ENCODE peak calls at places on chromosome 14, in five cellular contexts. J is GM23338, R is GM12878, V is SK-N-SH, I is HCT116. P is an unnamed sample.
A peak's percentile ranks its signal among the peaks of the same experiment; 100 is the strongest.

GRCh38 chr14:91870001-91870400 is 2.7 kb upstream of the TC2N start:
- DNase-seq in R (no peak), J (no peak), I (no peak), V (no peak), P (no peak)

GRCh38 chr14:30016025-30016424 is 88.4 kb upstream of the PRKD1 start:
- DNase-seq in I (no peak), R (no peak), V (no peak), J (no peak), P (no peak)

GRCh38 chr14:89445252-89445973 is 28.4 kb upstream of the FOXN3 start:
- DNase-seq in R (no peak), J (no peak), I (no peak), V (no peak), P (no peak)

GRCh38 chr14:90587252-90587910 is 190.6 kb downstream of the CALM1 start:
- DNase-seq in J (no peak), V (no peak), R (no peak), I (no peak), P (no peak)

GRCh38 chr14:104441275-104442106 is 138.1 kb upstream of the C14orf180 start:
- DNase-seq in I (no peak), V (peak; percentile 29), J (no peak), R (no peak), P (no peak)

GRCh38 chr14:58476320-58476719 is 48.8 kb downstream of the KIAA0586 start:
- DNase-seq in R (no peak), V (no peak), I (no peak), J (no peak), P (no peak)

GRCh38 chr14:91888641-91889476 is 21.5 kb upstream of the TC2N start:
- DNase-seq in I (no peak), V (no peak), R (no peak), J (no peak), P (no peak)

GRCh38 chr14:33014710-33015109 is 76.0 kb downstream of the NPAS3 start:
- DNase-seq in R (no peak), V (no peak), J (peak; percentile 2), I (no peak), P (no peak)

GRCh38 chr14:50839048-50839447 is 8.1 kb upstream of the NIN start:
- DNase-seq in V (no peak), I (no peak), R (no peak), J (no peak), P (no peak)

GRCh38 chr14:53193193-53193592 is 40.1 kb upstream of the DDHD1 start:
- DNase-seq in R (no peak), J (no peak), V (no peak), I (no peak), P (no peak)

GRCh38 chr14:96304956-96305355 is 48.9 kb downstream of the BDKRB1 start:
- DNase-seq in R (no peak), J (peak; percentile 81), I (peak; percentile 4), V (no peak), P (no peak)

GRCh38 chr14:100734031-100734990 is 7.6 kb downstream of the DLK1 start:
- DNase-seq in I (no peak), V (peak; percentile 28), J (no peak), R (no peak), P (no peak)

GRCh38 chr14:101219896-101220703 is 316.6 kb upstream of the RTL1 start:
- DNase-seq in R (no peak), J (no peak), I (no peak), V (no peak), P (no peak)

GRCh38 chr14:104388011-104388521 is 191.5 kb upstream of the C14orf180 start:
- DNase-seq in I (no peak), J (no peak), V (no peak), R (no peak), P (no peak)

GRCh38 chr14:51865953-51866747 is 5.7 kb downstream of the GNG2 start:
- DNase-seq in I (no peak), R (no peak), J (peak; percentile 51), V (no peak), P (no peak)

GRCh38 chr14:71931492-71932228 is 569 bp upstream of the RGS6 start:
- DNase-seq in V (peak; percentile 16), R (no peak), I (no peak), J (no peak), P (no peak)

GRCh38 chr14:51643137-51643536 is 8.6 kb upstream of the FRMD6 start:
- DNase-seq in R (no peak), J (no peak), V (no peak), I (no peak), P (no peak)

GRCh38 chr14:81243499-81243898 is 22.7 kb upstream of the GTF2A1 start:
- DNase-seq in J (no peak), R (no peak), I (no peak), V (no peak), P (no peak)

GRCh38 chr14:94041551-94042346 is 15.6 kb downstream of the OTUB2 start:
- DNase-seq in I (no peak), J (no peak), V (no peak), R (no peak), P (no peak)

GRCh38 chr14:58812050-58812690 is 174.4 kb downstream of the DACT1 start:
- DNase-seq in V (peak; percentile 59), J (no peak), R (no peak), I (no peak), P (no peak)

GRCh38 chr14:59695198-59695597 is 118.6 kb upstream of the CCDC175 start:
- DNase-seq in R (no peak), J (no peak), I (no peak), V (no peak), P (no peak)

GRCh38 chr14:91387135-91387849 is 30.3 kb downstream of the CCDC88C start:
- DNase-seq in J (no peak), I (no peak), V (no peak), R (no peak), P (no peak)

GRCh38 chr14:36767603-36768281 is 106.1 kb downstream of the PAX9 start:
- DNase-seq in R (no peak), J (peak; percentile 62), V (no peak), I (no peak), P (no peak)

GRCh38 chr14:96587823-96588385 is 85.7 kb downstream of the PAPOLA start:
- DNase-seq in R (no peak), J (no peak), I (no peak), V (no peak), P (no peak)

GRCh38 chr14:68939893-68940613 is 39.0 kb downstream of the ACTN1 start:
- DNase-seq in J (peak; percentile 44), I (no peak), R (no peak), V (peak; percentile 51), P (peak; percentile 98)

GRCh38 chr14:45185110-45185814 is 49.5 kb downstream of the FANCM start:
- DNase-seq in V (no peak), J (no peak), R (no peak), I (no peak), P (no peak)

GRCh38 chr14:91252901-91253794 is 8.6 kb upstream of the GPR68 start:
- DNase-seq in R (no peak), J (peak; percentile 88), I (no peak), V (peak; percentile 79), P (no peak)

GRCh38 chr14:61460853-61461611 is 139.7 kb downstream of the PRKCH start:
- DNase-seq in R (no peak), V (no peak), J (no peak), I (no peak), P (peak; percentile 60)

GRCh38 chr14:63933701-63934100 is 80.9 kb downstream of the SYNE2 start:
- DNase-seq in I (no peak), R (no peak), J (peak; percentile 27), V (no peak), P (no peak)

GRCh38 chr14:63938198-63939005 is 85.6 kb downstream of the SYNE2 start:
- DNase-seq in R (peak; percentile 56), V (no peak), J (no peak), I (no peak), P (no peak)

GRCh38 chr14:63928744-63929174 is 76.0 kb downstream of the SYNE2 start:
- DNase-seq in R (no peak), V (peak; percentile 37), J (no peak), I (no peak), P (peak; percentile 66)

GRCh38 chr14:63939006-63939270 is 86.1 kb downstream of the SYNE2 start:
- DNase-seq in R (no peak), V (no peak), J (no peak), I (no peak), P (no peak)

DNA sequence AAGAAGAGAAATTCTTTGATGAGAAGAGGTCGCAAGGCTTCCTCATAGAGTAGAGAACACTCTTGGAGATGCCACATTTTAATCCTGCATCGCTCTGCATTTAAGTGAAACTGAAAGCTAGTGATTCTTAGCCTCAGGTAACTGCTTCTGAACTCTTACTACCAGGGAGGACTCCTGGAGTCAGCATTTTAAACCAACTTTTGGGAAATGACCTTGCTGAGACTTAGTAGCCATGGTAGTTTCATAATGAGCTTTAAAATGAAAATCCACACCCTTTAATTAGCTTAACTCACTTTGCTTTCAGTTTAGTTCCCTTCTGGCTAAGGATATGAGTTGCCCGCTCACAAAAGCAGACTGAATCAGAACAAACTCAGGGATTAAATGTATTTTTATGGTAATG is 80.3 kb downstream of the SYNE2 start:
- DNase-seq in I (no peak), R (peak; percentile 30), J (no peak), V (no peak), P (no peak)
- H4K20me1 ChIP-seq in I (no peaks in the 10 kb centered on the region), R (no peaks in the 10 kb centered on the region), J (no peaks in the 10 kb centered on the region), V (no peaks in the 10 kb centered on the region), P (no peaks in the 10 kb centered on the region)

GRCh38 chr14:99502989-99503421 is 21.8 kb downstream of the CCNK start:
- DNase-seq in V (no peak), R (no peak), I (no peak), J (peak; percentile 77), P (no peak)
- TF ChIP-seq POLR2AphosphoS5 in V (no peak), R (peak; percentile 60), I (no peak), J (no peak), P (no peak)

DNA sequence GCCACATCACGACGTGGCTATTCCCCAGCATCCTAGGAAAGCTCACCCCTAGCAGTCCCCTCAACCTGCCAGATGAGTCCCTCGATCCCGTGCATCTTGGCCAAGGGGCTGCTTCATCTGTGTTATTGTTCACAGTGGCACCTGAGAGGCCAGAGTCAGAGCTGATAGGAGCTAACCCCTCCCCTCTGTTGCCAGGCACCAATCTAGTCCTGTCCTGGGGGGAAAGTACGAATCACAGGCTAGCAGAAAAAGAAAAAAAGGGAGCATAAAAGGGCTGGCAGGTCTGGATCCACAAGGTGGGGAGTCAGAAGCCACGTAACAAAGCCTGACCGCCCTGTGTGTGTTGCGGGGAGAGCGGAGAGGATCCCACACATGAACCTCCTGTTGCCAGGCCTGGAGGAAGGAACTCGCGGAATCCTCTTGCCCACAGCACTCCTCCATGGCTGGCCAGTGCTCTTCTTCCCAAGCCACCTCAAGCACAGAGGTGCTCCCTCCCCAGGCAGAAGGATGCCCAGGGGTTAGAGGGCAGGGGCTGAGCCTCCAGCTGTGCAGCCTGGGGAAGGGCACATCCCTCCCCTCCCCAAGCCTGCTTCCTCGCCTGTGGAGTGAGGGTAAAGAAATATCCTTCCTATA is 91.8 kb downstream of the ITPK1 start:
- DNase-seq in R (no peak), I (no peak), V (peak; percentile 65), J (no peak), P (no peak)
- H4K20me1 ChIP-seq in R (no peaks in the 10 kb centered on the region), I (no peaks in the 10 kb centered on the region), V (no peaks in the 10 kb centered on the region), J (peaks cover 18% of the 10 kb centered on the region), P (no peaks in the 10 kb centered on the region)

DNA sequence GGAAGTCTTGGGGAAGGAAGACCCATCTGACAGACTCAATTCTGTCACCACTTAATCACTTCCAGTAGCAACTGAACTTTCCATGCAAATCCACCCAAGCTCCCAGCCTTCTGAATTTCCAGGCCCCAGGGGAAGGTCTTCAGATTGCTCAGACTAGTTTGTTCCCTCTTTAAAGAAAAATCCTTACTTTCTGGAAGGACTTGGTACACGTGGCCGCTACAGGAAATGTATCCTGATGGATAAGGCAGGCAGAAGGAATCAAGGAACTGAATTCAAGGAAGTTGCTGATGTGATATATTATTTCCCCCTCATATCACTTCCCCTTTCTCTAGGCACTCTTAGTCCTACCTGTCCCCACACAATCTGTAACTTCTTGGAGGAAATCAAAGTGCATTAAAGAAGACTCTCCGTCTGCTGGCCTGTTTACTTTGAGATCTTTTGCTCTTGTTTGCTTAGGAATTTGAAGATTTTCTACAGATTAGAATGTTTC is 6.4 kb downstream of the NFKBIA start:
- DNase-seq in R (no peak), J (no peak), V (no peak), I (no peak), P (peak; percentile 54)
- TF ChIP-seq POLR2AphosphoS5 in R (no peak), J (no peak), V (no peak), I (no peak), P (peak; percentile 45)

P was measured in endothelial cell of umbilical vein.